ENCODE peak calls at places on chromosome 13, in six cellular contexts. One of them, this sample, is unnamed.

GRCh38 chr13:112688560-112689497 is 1.0 kb upstream of the ATP11A start:
- DNase-seq in lower lobe of right lung: peak
- DNase-seq in nephron progenitor cell: no peak
- DNase-seq in glutamatergic neuron: peak
- DNase-seq in endothelial cell: no peak
- DNase-seq in GM10248: no peak
- DNase-seq in this sample: peak

GRCh38 chr13:46324976-46325375 is 62.1 kb downstream of the RUBCNL start:
- DNase-seq in lower lobe of right lung: no peak
- DNase-seq in nephron progenitor cell: no peak
- DNase-seq in glutamatergic neuron: no peak
- DNase-seq in endothelial cell: no peak
- DNase-seq in GM10248: no peak
- DNase-seq in this sample: no peak

GRCh38 chr13:48560657-48561337 is 27.9 kb upstream of the RCBTB2 start:
- DNase-seq in lower lobe of right lung: no peak
- DNase-seq in nephron progenitor cell: no peak
- DNase-seq in glutamatergic neuron: no peak
- DNase-seq in endothelial cell: no peak
- DNase-seq in GM10248: no peak
- DNase-seq in this sample: no peak

GRCh38 chr13:47004552-47004951 is 107.7 kb upstream of the HTR2A start:
- DNase-seq in lower lobe of right lung: no peak
- DNase-seq in nephron progenitor cell: no peak
- DNase-seq in glutamatergic neuron: no peak
- DNase-seq in endothelial cell: no peak
- DNase-seq in GM10248: no peak
- DNase-seq in this sample: no peak

GRCh38 chr13:112203614-112204013 is 136.7 kb downstream of the SOX1 start:
- DNase-seq in lower lobe of right lung: no peak
- DNase-seq in nephron progenitor cell: no peak
- DNase-seq in glutamatergic neuron: no peak
- DNase-seq in endothelial cell: no peak
- DNase-seq in GM10248: no peak
- DNase-seq in this sample: no peak

GRCh38 chr13:45786293-45786920 is 65.1 kb downstream of the SIAH3 start:
- DNase-seq in lower lobe of right lung: no peak
- DNase-seq in nephron progenitor cell: no peak
- DNase-seq in glutamatergic neuron: no peak
- DNase-seq in endothelial cell: no peak
- DNase-seq in GM10248: no peak
- DNase-seq in this sample: no peak

GRCh38 chr13:111178417-111178816 is 63.3 kb downstream of the ARHGEF7 start:
- DNase-seq in lower lobe of right lung: no peak
- DNase-seq in nephron progenitor cell: no peak
- DNase-seq in glutamatergic neuron: peak
- DNase-seq in endothelial cell: no peak
- DNase-seq in GM10248: no peak
- DNase-seq in this sample: no peak

GRCh38 chr13:43303040-43303729 is 279.8 kb downstream of the DNAJC15 start:
- DNase-seq in lower lobe of right lung: no peak
- DNase-seq in nephron progenitor cell: peak
- DNase-seq in glutamatergic neuron: peak
- DNase-seq in endothelial cell: peak
- DNase-seq in GM10248: peak
- DNase-seq in this sample: no peak

GRCh38 chr13:80011448-80012212 is 329.3 kb downstream of the SPRY2 start:
- DNase-seq in lower lobe of right lung: no peak
- DNase-seq in nephron progenitor cell: no peak
- DNase-seq in glutamatergic neuron: no peak
- DNase-seq in endothelial cell: no peak
- DNase-seq in GM10248: no peak
- DNase-seq in this sample: no peak

GRCh38 chr13:50805805-50806204 is 37.7 kb downstream of the DLEU7 start:
- DNase-seq in lower lobe of right lung: no peak
- DNase-seq in nephron progenitor cell: no peak
- DNase-seq in glutamatergic neuron: no peak
- DNase-seq in endothelial cell: no peak
- DNase-seq in GM10248: no peak
- DNase-seq in this sample: no peak

GRCh38 chr13:110617326-110618072 is 2.2 kb downstream of the NAXD start:
- DNase-seq in lower lobe of right lung: no peak
- DNase-seq in nephron progenitor cell: no peak
- DNase-seq in glutamatergic neuron: no peak
- DNase-seq in endothelial cell: no peak
- DNase-seq in GM10248: no peak
- DNase-seq in this sample: no peak

GRCh38 chr13:43830481-43830873 is 43.7 kb upstream of the ENOX1 start:
- DNase-seq in lower lobe of right lung: no peak
- DNase-seq in nephron progenitor cell: no peak
- DNase-seq in glutamatergic neuron: no peak
- DNase-seq in endothelial cell: no peak
- DNase-seq in GM10248: no peak
- DNase-seq in this sample: no peak

GRCh38 chr13:112012004-112012704 is 54.8 kb upstream of the SOX1 start:
- DNase-seq in lower lobe of right lung: peak
- DNase-seq in nephron progenitor cell: peak
- DNase-seq in glutamatergic neuron: no peak
- DNase-seq in endothelial cell: no peak
- DNase-seq in GM10248: no peak
- DNase-seq in this sample: no peak

GRCh38 chr13:70923863-70924752 is 815.9 kb upstream of the KLHL1 start:
- DNase-seq in lower lobe of right lung: no peak
- DNase-seq in nephron progenitor cell: no peak
- DNase-seq in glutamatergic neuron: no peak
- DNase-seq in endothelial cell: no peak
- DNase-seq in GM10248: no peak
- DNase-seq in this sample: no peak

GRCh38 chr13:84431646-84432045 is 549.4 kb upstream of the SLITRK1 start:
- DNase-seq in lower lobe of right lung: no peak
- DNase-seq in nephron progenitor cell: no peak
- DNase-seq in glutamatergic neuron: no peak
- DNase-seq in endothelial cell: no peak
- DNase-seq in GM10248: no peak
- DNase-seq in this sample: no peak

GRCh38 chr13:29925457-29925856 is 75.0 kb upstream of the UBL3 start:
- DNase-seq in lower lobe of right lung: peak
- DNase-seq in nephron progenitor cell: no peak
- DNase-seq in glutamatergic neuron: no peak
- DNase-seq in endothelial cell: no peak
- DNase-seq in GM10248: no peak
- DNase-seq in this sample: no peak

GRCh38 chr13:29543230-29544215 is 52.0 kb downstream of the SLC7A1 start:
- DNase-seq in lower lobe of right lung: no peak
- DNase-seq in nephron progenitor cell: no peak
- DNase-seq in glutamatergic neuron: no peak
- DNase-seq in endothelial cell: no peak
- DNase-seq in GM10248: peak
- DNase-seq in this sample: no peak

GRCh38 chr13:37348916-37349653 is 243.6 kb upstream of the CSNK1A1L start:
- DNase-seq in lower lobe of right lung: no peak
- DNase-seq in nephron progenitor cell: no peak
- DNase-seq in glutamatergic neuron: no peak
- DNase-seq in endothelial cell: no peak
- DNase-seq in GM10248: no peak
- DNase-seq in this sample: no peak

GRCh38 chr13:30147380-30147779 is 160.0 kb downstream of the KATNAL1 start:
- DNase-seq in lower lobe of right lung: no peak
- DNase-seq in nephron progenitor cell: no peak
- DNase-seq in glutamatergic neuron: no peak
- DNase-seq in endothelial cell: no peak
- DNase-seq in GM10248: no peak
- DNase-seq in this sample: no peak

GRCh38 chr13:112059457-112060317 is 7.3 kb upstream of the SOX1 start:
- DNase-seq in lower lobe of right lung: no peak
- DNase-seq in nephron progenitor cell: no peak
- DNase-seq in glutamatergic neuron: no peak
- DNase-seq in endothelial cell: no peak
- DNase-seq in GM10248: no peak
- DNase-seq in this sample: no peak

DNA sequence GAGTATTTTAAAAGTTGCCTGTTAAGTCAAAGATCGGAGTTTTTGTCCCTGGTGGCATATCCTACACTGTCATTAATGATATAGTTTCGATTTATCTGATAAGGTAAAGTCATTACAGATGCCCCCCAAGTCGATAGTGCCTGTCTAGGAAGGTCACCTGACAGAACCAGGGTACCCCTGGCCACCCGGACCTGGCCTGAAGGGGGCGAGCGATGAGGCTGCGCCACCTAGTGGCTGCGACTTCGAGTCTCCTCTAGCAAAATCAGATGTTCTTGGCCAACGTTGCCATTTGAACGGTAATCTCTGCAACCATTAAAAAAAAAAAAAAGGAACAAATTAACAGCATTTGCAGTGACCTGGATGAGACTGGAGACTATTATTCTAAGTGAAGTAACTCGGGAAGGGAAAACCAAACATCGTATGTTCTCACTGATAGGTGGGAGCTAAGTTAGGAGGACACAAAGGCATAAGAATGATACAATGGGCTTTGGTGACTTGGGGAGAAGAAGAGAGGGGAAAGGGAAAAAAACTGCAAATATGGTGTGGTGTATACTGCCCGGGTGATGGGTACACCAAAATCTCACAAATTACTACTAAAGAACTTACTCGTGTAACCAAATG is 565.1 kb downstream of the LIG4 start:
- DNase-seq in lower lobe of right lung: peak
- DNase-seq in nephron progenitor cell: peak
- DNase-seq in glutamatergic neuron: peak
- DNase-seq in endothelial cell: peak
- DNase-seq in GM10248: peak
- DNase-seq in this sample: no peak
- TF ChIP-seq CTCF in lower lobe of right lung: peak
- TF ChIP-seq CTCF in nephron progenitor cell: peak
- TF ChIP-seq CTCF in glutamatergic neuron: peak
- TF ChIP-seq CTCF in endothelial cell: peak
- TF ChIP-seq CTCF in GM10248: peak
- TF ChIP-seq CTCF in this sample: peak

DNA sequence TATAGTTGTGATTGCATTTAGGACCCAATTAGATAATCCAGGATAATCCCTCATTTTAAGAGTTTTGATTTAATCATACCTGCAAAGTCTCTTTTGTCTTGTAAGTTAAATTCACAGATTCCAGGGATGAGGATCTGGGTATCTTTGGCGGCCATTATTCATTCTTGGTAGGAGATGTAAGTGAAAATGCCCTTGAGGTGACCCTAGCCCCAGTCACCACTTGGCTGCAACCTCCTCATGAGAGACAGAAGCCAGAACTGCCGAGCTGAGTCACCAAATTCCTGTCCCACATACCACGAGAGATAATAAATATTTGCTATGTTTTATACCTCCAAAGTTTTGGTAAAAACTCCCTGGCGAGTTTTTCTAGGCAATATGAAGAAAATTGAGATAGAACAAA is 389.4 kb downstream of the RFC3 start:
- DNase-seq in lower lobe of right lung: no peak
- DNase-seq in nephron progenitor cell: no peak
- DNase-seq in glutamatergic neuron: no peak
- DNase-seq in endothelial cell: no peak
- DNase-seq in GM10248: no peak
- DNase-seq in this sample: no peak
- TF ChIP-seq CTCF in lower lobe of right lung: no peak
- TF ChIP-seq CTCF in nephron progenitor cell: no peak
- TF ChIP-seq CTCF in glutamatergic neuron: no peak
- TF ChIP-seq CTCF in endothelial cell: no peak
- TF ChIP-seq CTCF in GM10248: no peak
- TF ChIP-seq CTCF in this sample: no peak

GRCh38 chr13:26067601-26068000 is 15.8 kb upstream of the SHISA2 start:
- DNase-seq in lower lobe of right lung: no peak
- DNase-seq in nephron progenitor cell: no peak
- DNase-seq in glutamatergic neuron: no peak
- DNase-seq in endothelial cell: no peak
- DNase-seq in GM10248: no peak
- DNase-seq in this sample: no peak

GRCh38 chr13:26060366-26060765 is 8.6 kb upstream of the SHISA2 start:
- DNase-seq in lower lobe of right lung: no peak
- DNase-seq in nephron progenitor cell: no peak
- DNase-seq in glutamatergic neuron: no peak
- DNase-seq in endothelial cell: no peak
- DNase-seq in GM10248: no peak
- DNase-seq in this sample: no peak

GRCh38 chr13:26061947-26062346 is 10.1 kb upstream of the SHISA2 start:
- DNase-seq in lower lobe of right lung: no peak
- DNase-seq in nephron progenitor cell: no peak
- DNase-seq in glutamatergic neuron: no peak
- DNase-seq in endothelial cell: no peak
- DNase-seq in GM10248: no peak
- DNase-seq in this sample: no peak

GRCh38 chr13:26058704-26059103 is 6.9 kb upstream of the SHISA2 start:
- DNase-seq in lower lobe of right lung: no peak
- DNase-seq in nephron progenitor cell: no peak
- DNase-seq in glutamatergic neuron: no peak
- DNase-seq in endothelial cell: no peak
- DNase-seq in GM10248: no peak
- DNase-seq in this sample: no peak

DNA sequence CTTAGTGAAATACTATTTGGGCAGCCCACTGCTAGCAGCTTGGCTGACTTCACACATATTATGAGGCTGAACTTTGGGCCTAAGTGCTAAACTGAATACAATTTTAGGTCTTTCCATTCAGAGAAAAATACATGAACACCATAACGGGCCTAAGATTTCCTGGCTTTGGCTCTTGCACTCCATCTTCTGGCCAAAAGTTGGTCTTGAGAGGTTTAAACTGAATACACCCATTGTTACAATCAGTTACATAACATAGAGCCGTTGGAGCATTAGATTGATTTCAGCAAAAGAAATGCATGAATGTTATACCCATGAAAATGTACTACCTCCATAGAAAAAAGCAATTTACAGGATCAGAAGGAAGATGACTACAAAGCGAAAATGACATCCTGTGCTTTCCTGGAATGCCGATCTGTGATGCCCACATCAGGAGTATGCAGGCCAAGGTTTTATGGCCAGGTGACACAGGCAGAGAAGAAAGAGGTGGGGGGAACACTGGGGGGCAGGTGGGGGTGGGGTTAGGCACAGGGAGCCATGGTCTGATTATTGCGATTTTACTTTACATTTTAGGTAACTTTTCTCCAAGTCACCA is 11.1 kb upstream of the SHISA2 start:
- DNase-seq in lower lobe of right lung: no peak
- DNase-seq in nephron progenitor cell: peak
- DNase-seq in glutamatergic neuron: no peak
- DNase-seq in endothelial cell: peak
- DNase-seq in GM10248: peak
- DNase-seq in this sample: no peak
- TF ChIP-seq CTCF in lower lobe of right lung: peak
- TF ChIP-seq CTCF in nephron progenitor cell: peak
- TF ChIP-seq CTCF in glutamatergic neuron: peak
- TF ChIP-seq CTCF in endothelial cell: peak
- TF ChIP-seq CTCF in GM10248: peak
- TF ChIP-seq CTCF in this sample: peak

DNA sequence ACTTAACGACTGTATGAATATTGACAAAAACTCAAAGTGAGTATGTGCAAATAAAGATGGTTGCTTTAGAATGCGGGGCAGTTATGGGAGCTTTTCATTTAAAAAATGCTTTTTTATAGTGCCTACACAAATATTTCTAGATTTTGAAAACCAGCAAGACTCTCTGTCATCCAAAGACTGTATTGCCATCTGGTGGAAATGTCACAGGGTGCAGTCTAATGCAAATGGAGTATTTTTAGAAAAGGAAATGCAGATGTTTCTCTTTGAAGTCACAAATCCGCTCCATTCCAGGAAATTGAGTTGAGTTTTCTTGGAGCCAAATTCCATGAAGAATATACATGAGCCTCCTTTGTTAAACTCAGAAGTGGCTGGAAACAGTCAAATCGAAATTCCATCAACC is 2.3 kb upstream of the C1QTNF9B start:
- DNase-seq in lower lobe of right lung: no peak
- DNase-seq in nephron progenitor cell: peak
- DNase-seq in glutamatergic neuron: no peak
- DNase-seq in endothelial cell: peak
- DNase-seq in GM10248: no peak
- DNase-seq in this sample: no peak
- TF ChIP-seq CTCF in lower lobe of right lung: peak
- TF ChIP-seq CTCF in nephron progenitor cell: peak
- TF ChIP-seq CTCF in glutamatergic neuron: peak
- TF ChIP-seq CTCF in endothelial cell: peak
- TF ChIP-seq CTCF in GM10248: peak
- TF ChIP-seq CTCF in this sample: peak

This sample was measured in CD14-positive monocyte.